ENCODE peak calls at places on chromosomes 6 and 20, in eight cellular contexts. G is mammary epithelial cell, V is neural progenitor cell, T is PC-9, B is GM23248, L is GM23338, J is HCT116, H is HepG2. U is an unnamed sample.

GRCh38 chr20:20366896-20367680 is 816 bp upstream of the INSM1 start:
- DNase-seq in G (no peak), V (peak; percentile 73), T (no peak), B (peak; percentile 21), L (peak; percentile 75), J (no peak), H (no peak), U (no peak)

GRCh38 chr6:33313105-33313708 is 671 bp downstream of the TAPBP start:
- DNase-seq in G (peak; percentile 37), V (peak; percentile 72), T (no peak), B (peak; percentile 80), L (peak; percentile 75), J (no peak), H (no peak), U (no peak)

GRCh38 chr20:13149371-13149770 is 71.7 kb upstream of the ISM1 start:
- DNase-seq in G (no peak), V (no peak), T (no peak), B (peak; percentile 44), L (no peak), J (no peak), H (no peak), U (no peak)

GRCh38 chr6:138571174-138571573 is 71.9 kb upstream of the NHSL1 start:
- DNase-seq in G (no peak), V (no peak), T (no peak), B (no peak), L (no peak), J (no peak), H (peak; percentile 53), U (no peak)

GRCh38 chr6:160029525-160029924 is 60.6 kb downstream of the IGF2R start:
- DNase-seq in G (no peak), V (peak; percentile 28), T (no peak), B (no peak), L (no peak), J (no peak), H (no peak), U (no peak)

GRCh38 chr20:51462566-51463276 is 79.8 kb downstream of the NFATC2 start:
- DNase-seq in G (no peak), V (no peak), T (no peak), B (peak; percentile 78), L (no peak), J (no peak), H (no peak), U (no peak)

GRCh38 chr6:39280247-39280731 is 33.9 kb downstream of the KCNK17 start:
- DNase-seq in G (peak; percentile 65), V (no peak), T (peak; percentile 95), B (peak; percentile 64), L (no peak), J (peak; percentile 69), H (no peak), U (no peak)

GRCh38 chr20:819680-820327 is 13.7 kb upstream of the FAM110A start:
- DNase-seq in G (no peak), V (no peak), T (no peak), B (no peak), L (peak; percentile 6), J (no peak), H (no peak), U (no peak)

GRCh38 chr6:158474961-158475343 is 84.9 kb upstream of the TMEM181 start:
- DNase-seq in G (no peak), V (no peak), T (peak; percentile 92), B (peak; percentile 42), L (no peak), J (no peak), H (peak; percentile 20), U (no peak)

GRCh38 chr20:33561981-33562601 is 72.2 kb downstream of the CBFA2T2 start:
- DNase-seq in G (peak; percentile 82), V (peak; percentile 22), T (peak; percentile 51), B (peak; percentile 88), L (peak; percentile 52), J (peak; percentile 28), H (peak; percentile 93), U (no peak)

GRCh38 chr6:96124778-96125177 is 109.0 kb downstream of the FUT9 start:
- DNase-seq in G (no peak), V (no peak), T (no peak), B (no peak), L (no peak), J (no peak), H (no peak), U (no peak)

GRCh38 chr20:44069203-44069931 is 117.6 kb downstream of the JPH2 start:
- DNase-seq in G (no peak), V (no peak), T (no peak), B (no peak), L (no peak), J (no peak), H (no peak), U (no peak)

GRCh38 chr20:32190608-32191415 is 16.7 kb downstream of the PLAGL2 start:
- DNase-seq in G (no peak), V (peak; percentile 44), T (no peak), B (peak; percentile 64), L (peak; percentile 66), J (no peak), H (no peak), U (no peak)

GRCh38 chr20:51810155-51811039 is 8.1 kb upstream of the SALL4 start:
- DNase-seq in G (no peak), V (peak; percentile 60), T (no peak), B (no peak), L (peak; percentile 60), J (no peak), H (peak; percentile 48), U (no peak)

GRCh38 chr20:56460459-56460858 is 8.0 kb upstream of the RTF2 start:
- DNase-seq in G (no peak), V (no peak), T (no peak), B (no peak), L (no peak), J (no peak), H (no peak), U (no peak)

GRCh38 chr6:142763205-142763604 is 181.8 kb downstream of the HIVEP2 start:
- DNase-seq in G (peak; percentile 69), V (no peak), T (peak; percentile 77), B (peak; percentile 89), L (no peak), J (no peak), H (no peak), U (no peak)

GRCh38 chr6:105748737-105749161 is 337.4 kb upstream of the PRDM1 start:
- DNase-seq in G (peak; percentile 57), V (no peak), T (peak; percentile 73), B (peak; percentile 84), L (peak; percentile 13), J (no peak), H (no peak), U (no peak)

GRCh38 chr6:20441921-20442320 is 40.2 kb downstream of the E2F3 start:
- DNase-seq in G (no peak), V (no peak), T (no peak), B (no peak), L (no peak), J (no peak), H (peak; percentile 65), U (no peak)

GRCh38 chr6:99330159-99330558 is 19.3 kb downstream of the FAXC start:
- DNase-seq in G (peak; percentile 63), V (peak; percentile 78), T (peak; percentile 59), B (peak; percentile 81), L (peak; percentile 86), J (peak; percentile 52), H (peak; percentile 52), U (no peak)

GRCh38 chr6:82555801-82556200 is 192.2 kb downstream of the TPBG start:
- DNase-seq in G (peak; percentile 36), V (no peak), T (no peak), B (peak; percentile 29), L (no peak), J (no peak), H (no peak), U (no peak)

GRCh38 chr6:40966860-40967259 is 72.2 kb downstream of the UNC5CL start:
- DNase-seq in G (no peak), V (no peak), T (no peak), B (no peak), L (no peak), J (no peak), H (no peak), U (no peak)

GRCh38 chr6:4460595-4461475 is 315.4 kb upstream of the CDYL start:
- DNase-seq in G (no peak), V (peak; percentile 54), T (no peak), B (peak; percentile 72), L (no peak), J (no peak), H (no peak), U (no peak)

GRCh38 chr6:44657201-44657824 is 269.8 kb downstream of the CDC5L start:
- DNase-seq in G (no peak), V (peak; percentile 28), T (no peak), B (no peak), L (peak; percentile 27), J (no peak), H (no peak), U (no peak)

GRCh38 chr6:122042851-122043250 is 356.6 kb upstream of the HSF2 start:
- DNase-seq in G (no peak), V (no peak), T (no peak), B (peak; percentile 31), L (no peak), J (no peak), H (no peak), U (no peak)

GRCh38 chr6:81331526-81331925 is 421.0 kb downstream of the TENT5A start:
- DNase-seq in G (no peak), V (no peak), T (no peak), B (peak; percentile 89), L (no peak), J (no peak), H (no peak), U (no peak)

GRCh38 chr6:46925563-46926253 is 4.0 kb upstream of the ADGRF5 start:
- DNase-seq in G (peak; percentile 71), V (no peak), T (peak; percentile 98), B (peak; percentile 65), L (no peak), J (no peak), H (peak; percentile 13), U (no peak)

GRCh38 chr6:390914-391558 is 516 bp upstream of the IRF4 start:
- DNase-seq in G (no peak), V (peak; percentile 68), T (no peak), B (peak; percentile 42), L (peak; percentile 77), J (no peak), H (no peak), U (no peak)

GRCh38 chr20:37273988-37274387 is 12.4 kb upstream of the GHRH start:
- DNase-seq in G (no peak), V (no peak), T (no peak), B (no peak), L (no peak), J (no peak), H (no peak), U (no peak)
- TF ChIP-seq EZH2 in G (no peak), V (no peak), T (no peak), B (no peak), L (no peak), J (no peak), H (no peak), U (no peak)

GRCh38 chr20:63471719-63472158 is 716 bp downstream of the KCNQ2 start:
- DNase-seq in G (no peak), V (peak; percentile 67), T (no peak), B (no peak), L (no peak), J (no peak), H (no peak), U (no peak)
- TF ChIP-seq EZH2 in G (no peak), V (no peak), T (no peak), B (no peak), L (no peak), J (no peak), H (no peak), U (no peak)

GRCh38 chr20:62366370-62367135 is 559 bp downstream of the LAMA5 start:
- DNase-seq in G (no peak), V (peak; percentile 89), T (peak; percentile 64), B (no peak), L (peak; percentile 91), J (no peak), H (peak; percentile 61), U (no peak)
- TF ChIP-seq EZH2 in G (no peak), V (no peak), T (no peak), B (peak; percentile 22), L (no peak), J (no peak), H (no peak), U (no peak)

GRCh38 chr20:35226775-35227681 is 538 bp downstream of the MMP24 start:
- DNase-seq in G (peak; percentile 23), V (peak; percentile 90), T (no peak), B (peak; percentile 75), L (peak; percentile 82), J (no peak), H (peak; percentile 35), U (no peak)
- TF ChIP-seq EZH2 in G (no peak), V (no peak), T (peak; percentile 77), B (no peak), L (no peak), J (no peak), H (peak; percentile 36), U (no peak)

U was measured in SK-N-MC.